ENCODE peak calls at places on chromosomes 6 and 20, in six cellular contexts. S is fibroblast of the aortic adventitia, N is psoas muscle, R is NB4, X is mucosa of descending colon, O is omental fat pad. G is an unnamed sample.

GRCh38 chr6:17907467-17908229 is 79.8 kb downstream of the KIF13A start:
- DNase-seq in R (peak; percentile 99), X (peak; percentile 61), N (peak; percentile 80), S (peak; percentile 99), O (peak; percentile 79), G (peak; percentile 97)

GRCh38 chr6:16002332-16003196 is 126.3 kb upstream of the MYLIP start:
- DNase-seq in S (no peak), X (no peak), N (no peak), O (no peak), R (no peak), G (no peak)

GRCh38 chr6:67877288-67877687 is 757.8 kb upstream of the ADGRB3 start:
- DNase-seq in R (no peak), O (no peak), X (no peak), N (no peak), S (no peak), G (no peak)

GRCh38 chr6:124941259-124941658 is 21.0 kb upstream of the RNF217 start:
- DNase-seq in S (no peak), X (no peak), R (no peak), N (no peak), O (no peak), G (no peak)

GRCh38 chr6:4844108-4844507 is 67.9 kb downstream of the CDYL start:
- DNase-seq in R (no peak), O (no peak), X (no peak), S (no peak), N (no peak), G (no peak)

GRCh38 chr20:62500237-62500864 is 24.6 kb upstream of the GATA5 start:
- DNase-seq in N (peak; percentile 84), O (peak; percentile 79), X (peak; percentile 76), R (peak; percentile 79), S (peak; percentile 50), G (peak; percentile 4)

GRCh38 chr20:23520185-23520584 is 29.3 kb downstream of the CST8 start:
- DNase-seq in N (no peak), S (no peak), R (peak; percentile 38), X (no peak), O (no peak), G (no peak)

GRCh38 chr6:139508576-139508975 is 134.1 kb upstream of the CITED2 start:
- DNase-seq in O (no peak), N (no peak), R (no peak), X (no peak), S (no peak), G (no peak)

GRCh38 chr6:147207351-147207750 is 3.1 kb downstream of the STXBP5 start:
- DNase-seq in N (no peak), X (no peak), R (no peak), S (peak; percentile 74), O (no peak), G (no peak)

GRCh38 chr6:119084784-119085183 is 6.3 kb upstream of the FAM184A start:
- DNase-seq in O (no peak), S (no peak), N (no peak), X (no peak), R (no peak), G (no peak)

GRCh38 chr20:37911262-37911661 is 8.3 kb downstream of the VSTM2L start:
- DNase-seq in S (no peak), N (no peak), R (no peak), X (no peak), O (no peak), G (no peak)

DNA sequence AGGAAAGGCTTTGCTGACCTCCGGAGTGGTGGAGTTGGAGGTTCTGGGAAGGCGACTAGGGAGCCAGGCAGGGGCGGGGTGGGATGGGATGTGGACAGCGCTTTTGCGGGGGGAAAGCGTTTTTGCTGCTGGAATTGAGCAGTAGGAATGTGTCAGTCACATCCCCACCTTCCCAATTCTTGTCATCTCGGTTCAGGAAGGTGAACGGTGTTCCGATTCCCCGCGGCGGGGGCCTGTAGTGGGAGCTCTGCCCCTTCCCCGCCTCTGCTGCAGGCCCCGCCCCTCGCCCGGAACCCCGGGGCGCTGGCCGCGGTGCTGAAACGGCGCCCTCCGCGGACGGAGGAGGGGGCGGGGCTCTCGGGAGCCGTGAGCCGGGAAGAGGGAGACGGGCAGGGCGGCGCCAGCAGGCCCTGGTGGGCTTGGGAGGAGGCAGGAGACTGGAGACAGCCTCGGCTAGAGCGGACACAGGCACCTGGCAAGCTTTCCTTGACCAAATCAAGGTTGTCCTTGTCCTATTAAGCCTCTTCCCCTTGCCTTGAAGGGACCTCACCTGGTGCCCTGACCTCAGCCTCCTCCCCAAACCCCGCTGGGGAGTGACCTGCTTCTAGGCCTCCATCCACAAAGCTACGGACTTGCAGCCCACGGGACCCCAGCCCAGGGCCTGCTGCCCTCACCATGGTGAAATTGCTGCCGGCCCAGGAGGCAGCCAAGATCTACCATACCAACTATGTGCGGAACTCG is at the start of gene LHFPL5:
- DNase-seq in S (no peak), X (no peak), N (peak; percentile 36), O (no peak), R (peak; percentile 61), G (no peak)
- TF ChIP-seq CTCF in S (no peak), X (no peak), N (no peak), O (no peak), R (peak; percentile 13), G (no peak)

GRCh38 chr6:99790679-99791078 is 184.0 kb downstream of the PRDM13 start:
- DNase-seq in R (peak; percentile 7), O (no peak), S (peak; percentile 1), N (no peak), X (no peak), G (no peak)
- TF ChIP-seq CTCF in R (no peak), O (no peak), S (peak; percentile 25), N (peak; percentile 16), X (no peak), G (no peak)

DNA sequence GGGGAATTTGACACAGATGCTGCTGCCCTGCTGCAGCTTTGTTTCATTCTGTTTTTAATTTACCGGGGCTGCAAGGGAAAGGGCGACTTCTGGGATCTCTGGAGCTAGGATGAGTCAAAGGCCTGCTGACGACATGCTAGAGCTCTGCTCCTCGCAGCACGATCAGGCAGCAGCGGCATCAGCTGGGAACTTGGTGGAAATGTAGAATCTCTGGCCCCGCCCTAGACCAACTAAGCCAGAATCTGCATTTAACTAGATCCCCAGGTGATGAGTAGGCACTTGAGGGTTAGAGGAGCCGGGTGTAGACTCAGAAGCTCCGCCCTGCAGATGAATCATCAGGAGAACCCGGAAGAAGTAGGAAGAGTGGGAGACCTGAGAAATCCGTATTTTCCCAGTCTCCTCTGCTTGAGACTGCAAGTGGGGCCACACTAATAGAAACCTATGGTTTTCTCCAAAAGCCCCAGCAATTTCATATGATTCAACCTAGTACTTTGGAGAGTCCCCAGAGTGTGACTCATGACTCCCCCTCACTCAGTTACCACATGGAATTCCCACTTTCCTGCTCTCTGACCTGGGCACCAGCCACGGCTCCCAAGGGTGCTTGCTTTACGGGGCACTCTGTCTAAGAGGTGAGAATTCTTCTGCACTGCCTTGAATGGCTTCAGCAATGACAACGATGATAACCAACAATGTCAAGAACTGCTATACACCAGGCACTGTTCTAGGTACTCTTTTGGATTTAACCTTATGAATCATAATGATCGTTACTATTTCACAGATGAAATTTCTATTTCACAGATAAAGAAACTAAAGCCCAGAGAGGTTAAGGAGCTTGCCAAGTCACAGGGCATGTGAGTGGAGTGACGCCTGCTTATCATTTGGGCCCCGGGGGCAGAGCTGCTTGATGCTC is 18.1 kb downstream of the TUBB2B start:
- DNase-seq in O (no peak), X (peak; percentile 58), N (peak; percentile 65), R (peak; percentile 40), S (peak; percentile 94), G (peak; percentile 96)
- TF ChIP-seq CTCF in O (no peak), X (no peak), N (no peak), R (no peak), S (peak; percentile 25), G (peak; percentile 51)

DNA sequence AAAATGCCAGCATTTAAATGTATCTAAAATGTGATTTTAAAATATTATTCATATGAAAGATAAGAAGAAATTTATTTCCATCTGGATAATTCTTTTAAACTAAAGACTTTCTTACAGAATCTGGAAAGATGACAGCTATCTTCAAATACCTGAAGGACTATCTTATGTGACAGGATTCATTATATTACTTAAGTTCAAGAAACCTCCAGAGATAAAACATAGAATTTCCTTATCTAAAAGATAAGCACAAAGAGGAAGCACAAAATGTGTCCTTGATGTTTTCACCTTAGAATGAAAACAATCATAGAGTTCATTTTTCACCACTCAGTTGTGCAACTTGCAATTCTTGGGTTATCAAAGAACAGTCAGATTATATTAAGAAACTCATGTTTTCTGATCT is 467.2 kb downstream of the CDC5L start:
- DNase-seq in N (no peak), S (peak; percentile 22), R (no peak), O (no peak), X (no peak), G (no peak)
- TF ChIP-seq CTCF in N (no peak), S (no peak), R (no peak), O (no peak), X (no peak), G (no peak)

GRCh38 chr6:152070556-152070955 is 263.1 kb downstream of the ESR1 start:
- DNase-seq in X (no peak), O (no peak), R (no peak), S (no peak), N (no peak), G (no peak)
- TF ChIP-seq CTCF in X (no peak), O (no peak), R (no peak), S (no peak), N (no peak), G (no peak)

GRCh38 chr6:52826513-52826912 is 14.1 kb downstream of the GSTA5 start:
- DNase-seq in R (no peak), S (no peak), X (no peak), O (no peak), N (no peak), G (no peak)

GRCh38 chr6:52834481-52834880 is 6.1 kb downstream of the GSTA5 start:
- DNase-seq in S (peak; percentile 51), O (no peak), N (no peak), R (no peak), X (no peak), G (no peak)

GRCh38 chr6:52829046-52829817 is 11.4 kb downstream of the GSTA5 start:
- DNase-seq in N (no peak), S (no peak), O (no peak), R (no peak), X (no peak), G (no peak)
- TF ChIP-seq CTCF in N (no peak), S (no peak), O (no peak), R (no peak), X (no peak), G (no peak)

GRCh38 chr6:158086706-158087518 is 81.2 kb downstream of the SERAC1 start:
- DNase-seq in O (no peak), R (peak; percentile 87), N (no peak), X (no peak), S (peak; percentile 17), G (no peak)

GRCh38 chr6:158085261-158086053 is 82.6 kb downstream of the SERAC1 start:
- DNase-seq in N (no peak), S (no peak), O (no peak), R (no peak), X (no peak), G (no peak)

GRCh38 chr6:158083687-158084325 is 84.3 kb downstream of the SERAC1 start:
- DNase-seq in X (no peak), O (no peak), S (no peak), R (no peak), N (no peak), G (no peak)

GRCh38 chr6:158087519-158087867 is 80.6 kb downstream of the SERAC1 start:
- DNase-seq in R (no peak), O (no peak), N (no peak), S (no peak), X (no peak), G (no peak)

GRCh38 chr6:158086054-158086705 is 81.9 kb downstream of the SERAC1 start:
- DNase-seq in X (no peak), S (peak; percentile 40), O (no peak), R (peak; percentile 96), N (no peak), G (peak; percentile 42)
- TF ChIP-seq CTCF in X (no peak), S (no peak), O (no peak), R (no peak), N (no peak), G (no peak)